ENCODE peak calls at places on chromosomes 1 and 21, in seven cellular contexts. B is body of pancreas, E is tibial nerve, V is IMR-90, P is A549, D is vagina, C is HepG2. S is an unnamed sample.
A peak's percentile ranks its signal among the peaks of the same experiment; 100 is the strongest.

GRCh38 chr1:8435569-8436071 is 117.7 kb downstream of the SLC45A1 start:
- DNase-seq in D (no peak), V (no peak), B (no peak), C (no peak), E (no peak), P (no peak), S (no peak)

GRCh38 chr1:44609412-44609767 is 64.9 kb downstream of the TMEM53 start:
- DNase-seq in B (peak; percentile 38), P (no peak), D (no peak), C (peak; percentile 28), V (peak; percentile 44), E (peak; percentile 36), S (peak; percentile 72)

GRCh38 chr1:37448691-37449417 is 25.5 kb upstream of the ZC3H12A start:
- DNase-seq in D (no peak), V (peak; percentile 8), P (no peak), C (no peak), B (no peak), E (no peak), S (no peak)

GRCh38 chr1:14332158-14332557 is 266.3 kb upstream of the KAZN start:
- DNase-seq in P (no peak), C (no peak), B (no peak), D (no peak), V (no peak), E (peak; percentile 43), S (no peak)

GRCh38 chr21:46516068-46516467 is 57.4 kb downstream of the DIP2A start:
- DNase-seq in P (no peak), C (no peak), D (no peak), B (no peak), V (no peak), E (no peak), S (no peak)

GRCh38 chr1:109874445-109874844 is 36.2 kb upstream of the CSF1 start:
- DNase-seq in C (no peak), B (no peak), P (no peak), E (no peak), V (no peak), D (no peak), S (no peak)

GRCh38 chr1:160082487-160082886 is 1.1 kb downstream of the KCNJ9 start:
- DNase-seq in E (no peak), C (no peak), V (no peak), B (no peak), D (no peak), P (no peak), S (no peak)

GRCh38 chr1:111597433-111597832 is 22.2 kb upstream of the RAP1A start:
- DNase-seq in V (peak; percentile 68), D (no peak), B (no peak), E (no peak), P (no peak), C (no peak), S (no peak)

GRCh38 chr1:178458203-178458602 is 38.6 kb downstream of the CLEC20A start:
- DNase-seq in E (no peak), V (no peak), D (no peak), B (no peak), C (no peak), P (no peak), S (no peak)

GRCh38 chr1:119720866-119721440 is 9.2 kb downstream of the PHGDH start:
- DNase-seq in P (no peak), D (no peak), B (peak; percentile 72), E (no peak), C (no peak), V (no peak), S (no peak)

GRCh38 chr1:27527857-27528700 is 38.1 kb upstream of the WASF2 start:
- DNase-seq in B (peak; percentile 74), P (no peak), V (no peak), C (no peak), E (no peak), D (no peak), S (peak; percentile 77)

GRCh38 chr1:231420299-231420958 is 1.7 kb downstream of the EGLN1 start:
- DNase-seq in B (no peak), D (no peak), E (no peak), V (peak; percentile 32), C (no peak), P (no peak), S (no peak)

GRCh38 chr1:2975466-2976179 is 45.6 kb upstream of the ACTRT2 start:
- DNase-seq in P (no peak), B (no peak), V (no peak), E (no peak), C (no peak), D (peak; percentile 84), S (no peak)

GRCh38 chr1:23422955-23423354 is 1.6 kb downstream of the TCEA3 start:
- DNase-seq in C (no peak), P (no peak), V (no peak), B (peak; percentile 50), D (no peak), E (peak; percentile 16), S (no peak)

GRCh38 chr1:156452863-156453262 is 47.7 kb downstream of the MEF2D start:
- DNase-seq in V (no peak), C (no peak), E (no peak), B (no peak), P (no peak), D (no peak), S (no peak)

GRCh38 chr1:31182352-31182751 is 57.3 kb downstream of the NKAIN1 start:
- DNase-seq in B (peak; percentile 70), V (peak; percentile 97), P (peak; percentile 42), D (no peak), E (peak; percentile 77), C (peak; percentile 33), S (peak; percentile 27)

GRCh38 chr1:175871647-175872046 is 128.3 kb upstream of the TNR start:
- DNase-seq in C (no peak), V (no peak), P (no peak), E (no peak), D (no peak), B (no peak), S (no peak)

GRCh38 chr1:67717876-67718275 is 32.9 kb downstream of the GADD45A start:
- DNase-seq in E (no peak), V (peak; percentile 74), D (no peak), B (no peak), P (no peak), C (peak; percentile 13), S (no peak)

GRCh38 chr1:11516961-11517635 is 38.1 kb downstream of the DISP3 start:
- DNase-seq in E (no peak), B (no peak), C (no peak), V (no peak), D (no peak), P (no peak), S (no peak)

GRCh38 chr1:236035681-236036101 is 29.2 kb downstream of the NID1 start:
- DNase-seq in D (no peak), C (no peak), E (peak; percentile 82), P (no peak), V (peak; percentile 53), B (no peak), S (no peak)

GRCh38 chr1:37763791-37764741 is 854 bp downstream of the EPHA10 start:
- DNase-seq in V (peak; percentile 37), B (peak; percentile 26), P (no peak), D (no peak), E (no peak), C (peak; percentile 31), S (no peak)

DNA sequence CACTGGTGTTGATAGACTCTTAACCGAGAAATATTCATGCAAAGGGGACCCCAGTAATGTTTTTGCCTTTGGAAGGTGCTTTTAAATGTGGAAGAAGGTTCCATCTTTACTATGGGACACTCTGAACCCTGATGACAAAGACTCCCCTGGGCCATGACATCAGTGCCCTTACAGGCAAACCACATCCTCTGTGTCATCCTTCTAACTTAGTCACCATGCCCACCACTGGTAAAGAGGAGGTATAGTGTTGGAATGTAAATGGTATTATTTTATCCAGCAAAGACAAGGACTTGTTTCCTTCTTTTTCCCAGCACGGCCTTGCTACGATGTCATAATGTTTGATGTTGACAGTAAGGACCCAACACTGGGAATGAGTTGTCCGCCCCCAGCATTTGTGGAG is 12.6 kb downstream of the METTL13 start:
- DNase-seq in B (no peak), D (no peak), C (peak; percentile 3), P (no peak), E (no peak), V (peak; percentile 85), S (no peak)
- H3K27ac ChIP-seq in B (no peak overlapping the region), D (no peak overlapping the region), C (no peak overlapping the region), P (no peak overlapping the region), E (no peak overlapping the region), V (no peak overlapping the region), S (no peak overlapping the region)

GRCh38 chr1:18486195-18486594 is 5.5 kb downstream of the KLHDC7A start:
- DNase-seq in C (peak; percentile 63), B (no peak), V (no peak), P (no peak), D (no peak), E (no peak), S (no peak)

GRCh38 chr1:18484726-18485125 is 4.0 kb downstream of the KLHDC7A start:
- DNase-seq in V (no peak), E (no peak), P (no peak), C (no peak), D (no peak), B (no peak), S (no peak)

GRCh38 chr1:18485227-18485626 is 4.5 kb downstream of the KLHDC7A start:
- DNase-seq in B (no peak), P (no peak), C (peak; percentile 21), E (no peak), D (no peak), V (no peak), S (no peak)

GRCh38 chr1:18482721-18483425 is 2.1 kb downstream of the KLHDC7A start:
- DNase-seq in E (no peak), B (no peak), C (no peak), V (no peak), P (no peak), D (no peak), S (no peak)

GRCh38 chr1:18484276-18484675 is 3.5 kb downstream of the KLHDC7A start:
- DNase-seq in V (no peak), B (no peak), D (no peak), E (no peak), P (no peak), C (no peak), S (no peak)
- H3K4me1 ChIP-seq in V (no peaks in the 10 kb centered on the region), B (peaks cover 40% of the 10 kb centered on the region), D (no peaks in the 10 kb centered on the region), E (peaks cover 15% of the 10 kb centered on the region), P (peaks cover 22% of the 10 kb centered on the region), C (peaks cover 59% of the 10 kb centered on the region), S (no peaks in the 10 kb centered on the region)

DNA sequence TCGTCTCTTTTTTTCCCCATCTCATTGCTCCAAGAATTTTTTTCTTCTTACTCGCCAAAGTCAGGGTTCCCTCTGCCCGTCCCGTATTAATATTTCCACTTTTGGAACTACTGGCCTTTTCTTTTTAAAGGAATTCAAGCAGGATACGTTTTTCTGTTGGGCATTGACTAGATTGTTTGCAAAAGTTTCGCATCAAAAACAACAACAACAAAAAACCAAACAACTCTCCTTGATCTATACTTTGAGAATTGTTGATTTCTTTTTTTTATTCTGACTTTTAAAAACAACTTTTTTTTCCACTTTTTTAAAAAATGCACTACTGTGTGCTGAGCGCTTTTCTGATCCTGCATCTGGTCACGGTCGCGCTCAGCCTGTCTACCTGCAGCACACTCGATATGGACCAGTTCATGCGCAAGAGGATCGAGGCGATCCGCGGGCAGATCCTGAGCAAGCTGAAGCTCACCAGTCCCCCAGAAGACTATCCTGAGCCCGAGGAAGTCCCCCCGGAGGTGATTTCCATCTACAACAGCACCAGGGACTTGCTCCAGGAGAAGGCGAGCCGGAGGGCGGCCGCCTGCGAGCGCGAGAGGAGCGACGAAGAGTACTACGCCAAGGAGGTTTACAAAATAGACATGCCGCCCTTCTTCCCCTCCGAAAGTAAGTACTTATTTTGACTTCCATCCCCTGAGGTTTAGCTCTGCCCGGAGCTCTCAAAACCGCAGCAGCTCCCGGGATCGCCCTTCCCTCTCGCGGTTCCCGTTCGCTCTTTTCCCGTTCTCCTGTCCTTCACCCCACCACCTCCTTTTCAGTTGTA is 1.5 kb downstream of the TGFB2 start:
- DNase-seq in B (peak; percentile 20), E (peak; percentile 26), V (peak; percentile 37), D (no peak), P (no peak), C (no peak), S (peak; percentile 51)
- TF ChIP-seq POLR2A in B (no peak), E (no peak), V (peak; percentile 10), D (no peak), P (peak; percentile 32), C (no peak), S (no peak)

GRCh38 chr1:83828456-83828855 is 170.5 kb downstream of the TTLL7 start:
- DNase-seq in D (no peak), C (no peak), P (no peak), E (no peak), B (no peak), V (no peak), S (no peak)
- H3K27ac ChIP-seq in D (no peak overlapping the region), C (no peak overlapping the region), P (no peak overlapping the region), E (no peak overlapping the region), B (no peak overlapping the region), V (no peak overlapping the region), S (no peak overlapping the region)